ENCODE peak calls at places on chromosomes 12 and 14, in eight cellular contexts. One of them, this sample, is unnamed.
A peak's percentile ranks its signal among the peaks of the same experiment; 100 is the strongest.

GRCh38 chr12:91729543-91729942 is 416.1 kb downstream of the BTG1 start:
- DNase-seq in AG04450: no peak
- DNase-seq in IMR-90: no peak
- DNase-seq in H9: no peak
- DNase-seq in sigmoid colon: no peak
- DNase-seq in CD4-positive, alpha-beta T cell: no peak
- DNase-seq in hepatocyte: no peak
- DNase-seq in right atrium auricular region: no peak
- DNase-seq in this sample: no peak

GRCh38 chr12:1605129-1606020 is 11.0 kb upstream of the FBXL14 start:
- DNase-seq in IMR-90: peak; percentile 86
- DNase-seq in hepatocyte: peak; percentile 89
- DNase-seq in sigmoid colon: peak; percentile 90
- DNase-seq in right atrium auricular region: peak; percentile 82
- DNase-seq in H9: peak; percentile 74
- DNase-seq in AG04450: peak; percentile 49
- DNase-seq in CD4-positive, alpha-beta T cell: peak; percentile 46
- DNase-seq in this sample: peak; percentile 66

GRCh38 chr12:99767809-99768208 is 120.3 kb downstream of the GARIN6 start:
- DNase-seq in H9: no peak
- DNase-seq in AG04450: no peak
- DNase-seq in right atrium auricular region: no peak
- DNase-seq in CD4-positive, alpha-beta T cell: no peak
- DNase-seq in sigmoid colon: no peak
- DNase-seq in hepatocyte: peak; percentile 8
- DNase-seq in IMR-90: peak; percentile 11
- DNase-seq in this sample: peak; percentile 15

GRCh38 chr14:23528555-23528954 is 23.0 kb downstream of the ZFHX2 start:
- DNase-seq in AG04450: no peak
- DNase-seq in hepatocyte: no peak
- DNase-seq in IMR-90: no peak
- DNase-seq in sigmoid colon: no peak
- DNase-seq in CD4-positive, alpha-beta T cell: no peak
- DNase-seq in right atrium auricular region: no peak
- DNase-seq in H9: peak; percentile 49
- DNase-seq in this sample: peak; percentile 7

GRCh38 chr12:13241833-13242232 is 45.3 kb downstream of the EMP1 start:
- DNase-seq in sigmoid colon: no peak
- DNase-seq in AG04450: no peak
- DNase-seq in right atrium auricular region: no peak
- DNase-seq in hepatocyte: peak; percentile 81
- DNase-seq in H9: no peak
- DNase-seq in CD4-positive, alpha-beta T cell: no peak
- DNase-seq in IMR-90: peak; percentile 42
- DNase-seq in this sample: no peak

GRCh38 chr12:68958337-68958736 is 25.4 kb upstream of the CPM start:
- DNase-seq in IMR-90: no peak
- DNase-seq in H9: no peak
- DNase-seq in sigmoid colon: no peak
- DNase-seq in CD4-positive, alpha-beta T cell: no peak
- DNase-seq in AG04450: no peak
- DNase-seq in right atrium auricular region: no peak
- DNase-seq in hepatocyte: no peak
- DNase-seq in this sample: no peak

GRCh38 chr12:120822832-120823503 is 81.2 kb downstream of the SPPL3 start:
- DNase-seq in right atrium auricular region: no peak
- DNase-seq in AG04450: no peak
- DNase-seq in IMR-90: no peak
- DNase-seq in hepatocyte: no peak
- DNase-seq in sigmoid colon: no peak
- DNase-seq in H9: peak; percentile 47
- DNase-seq in CD4-positive, alpha-beta T cell: no peak
- DNase-seq in this sample: no peak

GRCh38 chr14:100146548-100147091 is 12.8 kb downstream of the DEGS2 start:
- DNase-seq in sigmoid colon: no peak
- DNase-seq in H9: no peak
- DNase-seq in AG04450: no peak
- DNase-seq in CD4-positive, alpha-beta T cell: no peak
- DNase-seq in hepatocyte: no peak
- DNase-seq in IMR-90: no peak
- DNase-seq in right atrium auricular region: no peak
- DNase-seq in this sample: no peak

GRCh38 chr12:121955258-121956040 is 37.1 kb downstream of the CFAP251 start:
- DNase-seq in IMR-90: peak; percentile 41
- DNase-seq in hepatocyte: no peak
- DNase-seq in right atrium auricular region: no peak
- DNase-seq in H9: no peak
- DNase-seq in CD4-positive, alpha-beta T cell: no peak
- DNase-seq in AG04450: no peak
- DNase-seq in sigmoid colon: no peak
- DNase-seq in this sample: no peak

GRCh38 chr12:47085815-47086252 is 6.1 kb upstream of the AMIGO2 start:
- DNase-seq in H9: peak; percentile 51
- DNase-seq in CD4-positive, alpha-beta T cell: peak; percentile 31
- DNase-seq in IMR-90: peak; percentile 77
- DNase-seq in AG04450: no peak
- DNase-seq in right atrium auricular region: no peak
- DNase-seq in hepatocyte: peak; percentile 46
- DNase-seq in sigmoid colon: no peak
- DNase-seq in this sample: no peak

GRCh38 chr14:105865266-105865903 is 339.0 kb downstream of the TMEM121 start:
- DNase-seq in H9: peak; percentile 9
- DNase-seq in AG04450: no peak
- DNase-seq in hepatocyte: no peak
- DNase-seq in CD4-positive, alpha-beta T cell: no peak
- DNase-seq in IMR-90: no peak
- DNase-seq in right atrium auricular region: no peak
- DNase-seq in sigmoid colon: peak; percentile 54
- DNase-seq in this sample: no peak

GRCh38 chr12:18250313-18250916 is 10.9 kb upstream of the PIK3C2G start:
- DNase-seq in hepatocyte: peak; percentile 87
- DNase-seq in IMR-90: peak; percentile 76
- DNase-seq in right atrium auricular region: no peak
- DNase-seq in sigmoid colon: no peak
- DNase-seq in CD4-positive, alpha-beta T cell: no peak
- DNase-seq in AG04450: peak; percentile 37
- DNase-seq in H9: no peak
- DNase-seq in this sample: no peak

GRCh38 chr12:121114806-121115205 is 17.9 kb upstream of the P2RX7 start:
- DNase-seq in H9: no peak
- DNase-seq in right atrium auricular region: no peak
- DNase-seq in CD4-positive, alpha-beta T cell: no peak
- DNase-seq in sigmoid colon: peak; percentile 12
- DNase-seq in AG04450: no peak
- DNase-seq in IMR-90: no peak
- DNase-seq in hepatocyte: no peak
- DNase-seq in this sample: peak; percentile 43

GRCh38 chr14:75459791-75460190 is 32.0 kb downstream of the JDP2 start:
- DNase-seq in hepatocyte: no peak
- DNase-seq in H9: no peak
- DNase-seq in right atrium auricular region: no peak
- DNase-seq in IMR-90: no peak
- DNase-seq in sigmoid colon: no peak
- DNase-seq in AG04450: no peak
- DNase-seq in CD4-positive, alpha-beta T cell: no peak
- DNase-seq in this sample: no peak

GRCh38 chr14:77009014-77009413 is 19.5 kb downstream of the IRF2BPL start:
- DNase-seq in H9: no peak
- DNase-seq in CD4-positive, alpha-beta T cell: no peak
- DNase-seq in sigmoid colon: no peak
- DNase-seq in hepatocyte: no peak
- DNase-seq in IMR-90: no peak
- DNase-seq in right atrium auricular region: no peak
- DNase-seq in AG04450: no peak
- DNase-seq in this sample: peak; percentile 91

GRCh38 chr14:88380405-88380804 is 5.1 kb upstream of the SPATA7 start:
- DNase-seq in CD4-positive, alpha-beta T cell: no peak
- DNase-seq in IMR-90: peak; percentile 5
- DNase-seq in hepatocyte: peak; percentile 23
- DNase-seq in AG04450: no peak
- DNase-seq in sigmoid colon: no peak
- DNase-seq in H9: no peak
- DNase-seq in right atrium auricular region: no peak
- DNase-seq in this sample: no peak

GRCh38 chr12:14777271-14777670 is 26.0 kb downstream of the WBP11 start:
- DNase-seq in AG04450: no peak
- DNase-seq in IMR-90: no peak
- DNase-seq in CD4-positive, alpha-beta T cell: no peak
- DNase-seq in sigmoid colon: no peak
- DNase-seq in right atrium auricular region: no peak
- DNase-seq in hepatocyte: peak; percentile 25
- DNase-seq in H9: no peak
- DNase-seq in this sample: no peak

GRCh38 chr14:101070540-101071492 is 167.3 kb upstream of the RTL1 start:
- DNase-seq in IMR-90: no peak
- DNase-seq in CD4-positive, alpha-beta T cell: no peak
- DNase-seq in H9: peak; percentile 13
- DNase-seq in right atrium auricular region: peak; percentile 28
- DNase-seq in sigmoid colon: peak; percentile 38
- DNase-seq in AG04450: no peak
- DNase-seq in hepatocyte: no peak
- DNase-seq in this sample: no peak

GRCh38 chr14:105414456-105415371 is 4.9 kb upstream of the MTA1 start:
- DNase-seq in IMR-90: peak; percentile 52
- DNase-seq in sigmoid colon: peak; percentile 90
- DNase-seq in CD4-positive, alpha-beta T cell: peak; percentile 22
- DNase-seq in right atrium auricular region: peak; percentile 82
- DNase-seq in H9: peak; percentile 57
- DNase-seq in hepatocyte: peak; percentile 86
- DNase-seq in AG04450: peak; percentile 11
- DNase-seq in this sample: no peak

GRCh38 chr12:105493091-105493615 is 162.7 kb downstream of the C12orf75 start:
- DNase-seq in hepatocyte: no peak
- DNase-seq in IMR-90: no peak
- DNase-seq in right atrium auricular region: no peak
- DNase-seq in CD4-positive, alpha-beta T cell: no peak
- DNase-seq in AG04450: no peak
- DNase-seq in sigmoid colon: no peak
- DNase-seq in H9: no peak
- DNase-seq in this sample: no peak

DNA sequence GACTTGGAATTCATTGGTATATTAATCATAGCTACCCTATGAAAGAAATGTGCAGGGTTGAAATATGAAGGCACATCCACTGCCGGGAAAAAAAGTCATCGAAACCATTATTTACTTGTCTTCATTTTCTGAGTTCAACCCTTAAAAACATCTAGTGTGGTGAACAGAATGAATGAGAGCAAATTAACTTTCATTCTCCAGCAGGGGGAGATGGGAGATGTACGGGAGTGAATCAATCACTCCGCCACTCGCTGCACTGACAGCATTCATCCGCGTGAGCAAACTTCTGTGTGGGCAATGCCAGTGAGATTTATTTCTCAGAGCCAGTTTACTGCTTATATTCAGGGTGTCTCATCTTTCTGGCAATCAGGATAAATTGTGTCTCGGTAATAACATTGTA is 463.5 kb upstream of the MIS18BP1 start:
- DNase-seq in right atrium auricular region: no peak
- DNase-seq in AG04450: no peak
- DNase-seq in sigmoid colon: no peak
- DNase-seq in CD4-positive, alpha-beta T cell: no peak
- DNase-seq in IMR-90: no peak
- DNase-seq in H9: peak; percentile 36
- DNase-seq in hepatocyte: peak; percentile 11
- DNase-seq in this sample: no peak
- TF ChIP-seq CTCF in right atrium auricular region: no peak
- TF ChIP-seq CTCF in AG04450: no peak
- TF ChIP-seq CTCF in sigmoid colon: no peak
- TF ChIP-seq CTCF in CD4-positive, alpha-beta T cell: no peak
- TF ChIP-seq CTCF in IMR-90: no peak
- TF ChIP-seq CTCF in H9: peak; percentile 70
- TF ChIP-seq CTCF in hepatocyte: peak; percentile 22
- TF ChIP-seq CTCF in this sample: peak; percentile 62

GRCh38 chr12:113330505-113330904 is 4.4 kb downstream of the SLC8B1 start:
- DNase-seq in CD4-positive, alpha-beta T cell: no peak
- DNase-seq in IMR-90: no peak
- DNase-seq in hepatocyte: no peak
- DNase-seq in sigmoid colon: no peak
- DNase-seq in right atrium auricular region: no peak
- DNase-seq in AG04450: no peak
- DNase-seq in H9: no peak
- DNase-seq in this sample: no peak
- H3K27ac ChIP-seq in CD4-positive, alpha-beta T cell: no peak overlapping the region
- H3K27ac ChIP-seq in IMR-90: no peak overlapping the region
- H3K27ac ChIP-seq in hepatocyte: no peak overlapping the region
- H3K27ac ChIP-seq in sigmoid colon: no peak overlapping the region
- H3K27ac ChIP-seq in right atrium auricular region: no peak overlapping the region
- H3K27ac ChIP-seq in AG04450: no peak overlapping the region
- H3K27ac ChIP-seq in H9: no peak overlapping the region
- H3K27ac ChIP-seq in this sample: no peak overlapping the region

GRCh38 chr12:23057571-23057970 is 432.6 kb downstream of the ETNK1 start:
- DNase-seq in hepatocyte: no peak
- DNase-seq in sigmoid colon: no peak
- DNase-seq in right atrium auricular region: no peak
- DNase-seq in H9: no peak
- DNase-seq in AG04450: no peak
- DNase-seq in CD4-positive, alpha-beta T cell: no peak
- DNase-seq in IMR-90: no peak
- DNase-seq in this sample: no peak

GRCh38 chr12:23060161-23060560 is 435.2 kb downstream of the ETNK1 start:
- DNase-seq in H9: no peak
- DNase-seq in IMR-90: no peak
- DNase-seq in sigmoid colon: no peak
- DNase-seq in hepatocyte: no peak
- DNase-seq in AG04450: no peak
- DNase-seq in CD4-positive, alpha-beta T cell: no peak
- DNase-seq in right atrium auricular region: no peak
- DNase-seq in this sample: no peak

GRCh38 chr12:23049180-23049579 is 424.2 kb downstream of the ETNK1 start:
- DNase-seq in H9: no peak
- DNase-seq in AG04450: no peak
- DNase-seq in CD4-positive, alpha-beta T cell: no peak
- DNase-seq in hepatocyte: no peak
- DNase-seq in sigmoid colon: no peak
- DNase-seq in right atrium auricular region: no peak
- DNase-seq in IMR-90: peak; percentile 27
- DNase-seq in this sample: peak; percentile 7

DNA sequence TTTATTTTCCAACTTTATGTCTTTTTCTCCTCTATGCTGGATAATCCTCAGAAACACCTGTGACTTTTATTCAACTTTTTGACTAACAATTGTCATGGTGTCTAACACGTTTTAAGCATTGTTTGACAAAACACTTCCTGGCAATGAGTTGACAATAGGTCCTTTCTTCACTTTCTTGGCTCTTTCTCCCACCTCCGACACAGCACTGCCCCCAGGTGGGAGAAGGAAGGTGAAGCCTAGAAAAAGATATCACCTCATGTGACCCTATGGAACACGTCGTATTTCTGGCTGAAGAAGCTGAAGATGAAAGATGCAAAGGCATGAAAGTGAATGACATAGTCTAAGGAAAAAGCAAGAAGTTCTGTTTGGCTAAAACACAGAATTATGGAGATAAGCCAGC is 430.0 kb downstream of the ETNK1 start:
- DNase-seq in sigmoid colon: no peak
- DNase-seq in H9: peak; percentile 74
- DNase-seq in hepatocyte: peak; percentile 54
- DNase-seq in CD4-positive, alpha-beta T cell: no peak
- DNase-seq in AG04450: no peak
- DNase-seq in IMR-90: peak; percentile 7
- DNase-seq in right atrium auricular region: no peak
- DNase-seq in this sample: peak; percentile 31
- TF ChIP-seq CTCF in sigmoid colon: no peak
- TF ChIP-seq CTCF in H9: peak; percentile 92
- TF ChIP-seq CTCF in hepatocyte: peak; percentile 61
- TF ChIP-seq CTCF in CD4-positive, alpha-beta T cell: no peak
- TF ChIP-seq CTCF in AG04450: peak; percentile 52
- TF ChIP-seq CTCF in IMR-90: peak; percentile 49
- TF ChIP-seq CTCF in right atrium auricular region: no peak
- TF ChIP-seq CTCF in this sample: peak; percentile 82

GRCh38 chr12:112574896-112575558 is 156.3 kb downstream of the PTPN11 start:
- DNase-seq in hepatocyte: no peak
- DNase-seq in CD4-positive, alpha-beta T cell: no peak
- DNase-seq in sigmoid colon: no peak
- DNase-seq in IMR-90: no peak
- DNase-seq in right atrium auricular region: no peak
- DNase-seq in H9: no peak
- DNase-seq in AG04450: no peak
- DNase-seq in this sample: no peak
- H3K27ac ChIP-seq in hepatocyte: no peak overlapping the region
- H3K27ac ChIP-seq in CD4-positive, alpha-beta T cell: no peak overlapping the region
- H3K27ac ChIP-seq in sigmoid colon: no peak overlapping the region
- H3K27ac ChIP-seq in IMR-90: no peak overlapping the region
- H3K27ac ChIP-seq in right atrium auricular region: no peak overlapping the region
- H3K27ac ChIP-seq in H9: no peak overlapping the region
- H3K27ac ChIP-seq in AG04450: no peak overlapping the region
- H3K27ac ChIP-seq in this sample: no peak overlapping the region

This sample was measured in foreskin keratinocyte.